ENCODE peak calls at places on chromosome 19, in four cellular contexts. T is K562, O is H1, I is HepG2. L is an unnamed sample.

GRCh38 chr19:45403781-45404556 is 900 bp downstream of the PPP1R13L start:
- DNase-seq in T (peak; percentile 89), O (no peak), I (peak; percentile 70), L (no peak)

GRCh38 chr19:53576941-53577653 is 39.2 kb downstream of the ZNF331 start:
- DNase-seq in T (no peak), O (no peak), I (no peak), L (no peak)

GRCh38 chr19:19997656-19998268 is 41.5 kb downstream of the ZNF682 start:
- DNase-seq in T (peak; percentile 12), O (peak; percentile 47), I (no peak), L (no peak)

GRCh38 chr19:53879145-53880037 is 2.6 kb upstream of the PRKCG start:
- DNase-seq in T (peak; percentile 89), O (peak; percentile 92), I (peak; percentile 86), L (no peak)

GRCh38 chr19:44542671-44543070 is 13.2 kb upstream of the CEACAM20 start:
- DNase-seq in T (no peak), O (no peak), I (no peak), L (no peak)

GRCh38 chr19:11142528-11143171 is 12.9 kb downstream of the SPC24 start:
- DNase-seq in T (peak; percentile 83), O (no peak), I (peak; percentile 90), L (peak; percentile 79)

GRCh38 chr19:54137913-54138776 is 583 bp downstream of the CNOT3 start:
- DNase-seq in T (peak; percentile 26), O (no peak), I (no peak), L (no peak)

GRCh38 chr19:28465317-28466086 is 747.4 kb downstream of the UQCRFS1 start:
- DNase-seq in T (no peak), O (no peak), I (no peak), L (no peak)

GRCh38 chr19:48858984-48859710 is 9.3 kb downstream of the PLEKHA4 start:
- DNase-seq in T (peak; percentile 95), O (no peak), I (no peak), L (no peak)

GRCh38 chr19:54465367-54466109 is 2.0 kb upstream of the LENG9 start:
- DNase-seq in T (no peak), O (no peak), I (no peak), L (no peak)

GRCh38 chr19:36182612-36183454 is 30.6 kb upstream of the COX7A1 start:
- DNase-seq in T (no peak), O (no peak), I (no peak), L (peak; percentile 45)

GRCh38 chr19:14203258-14203657 is 2.7 kb downstream of the ADGRL1 start:
- DNase-seq in T (no peak), O (no peak), I (no peak), L (no peak)

GRCh38 chr19:42254083-42254849 is 662 bp downstream of the ERF start:
- DNase-seq in T (peak; percentile 87), O (no peak), I (peak; percentile 76), L (no peak)

GRCh38 chr19:45305421-45305820 is 17.3 kb downstream of the CKM start:
- DNase-seq in T (peak; percentile 30), O (no peak), I (peak; percentile 20), L (no peak)

GRCh38 chr19:34225659-34226015 is 28.7 kb upstream of the GARRE1 start:
- DNase-seq in T (no peak), O (no peak), I (no peak), L (no peak)
- TF ChIP-seq FOSL1 in T (peak; percentile 38), O (no peak), I (no peak), L (no peak)

GRCh38 chr19:50314724-50315700 is 14.2 kb downstream of the KCNC3 start:
- DNase-seq in T (no peak), O (no peak), I (no peak), L (no peak)
- TF ChIP-seq FOSL1 in T (no peak), O (no peak), I (no peak), L (no peak)

GRCh38 chr19:16715613-16716012 is 4.0 kb upstream of the NWD1 start:
- DNase-seq in T (no peak), O (no peak), I (no peak), L (no peak)
- TF ChIP-seq FOSL1 in T (no peak), O (no peak), I (no peak), L (no peak)

GRCh38 chr19:50492303-50493052 is 15.8 kb upstream of the GARIN5A start:
- DNase-seq in T (peak; percentile 50), O (no peak), I (no peak), L (no peak)
- TF ChIP-seq FOSL1 in T (no peak), O (no peak), I (no peak), L (no peak)

DNA sequence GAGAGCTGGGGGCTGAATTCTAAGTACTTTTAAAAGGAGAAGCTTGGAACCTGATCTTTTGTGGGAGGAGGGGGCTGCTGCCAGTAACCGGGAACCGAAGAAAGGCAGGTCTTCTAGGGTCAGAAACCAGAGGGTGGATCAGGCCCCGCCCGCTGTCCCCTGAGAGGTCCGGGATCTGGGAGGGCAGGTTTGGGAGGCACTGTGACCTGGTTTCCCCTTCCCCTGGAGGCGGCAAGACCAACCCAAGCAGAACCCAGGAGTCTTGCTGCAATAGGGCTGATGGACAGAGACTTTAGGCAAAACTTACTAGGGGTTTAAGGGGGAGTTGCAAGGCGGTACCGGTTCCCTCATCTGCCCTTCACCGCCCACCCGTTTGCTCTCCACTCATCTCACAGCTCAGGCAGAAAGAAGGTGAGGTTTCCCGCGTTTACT is 713 bp upstream of the KLK8 start:
- DNase-seq in T (peak; percentile 17), O (no peak), I (no peak), L (no peak)
- TF ChIP-seq FOSL1 in T (no peak), O (no peak), I (no peak), L (no peak)

GRCh38 chr19:47107201-47107952 is 6.2 kb downstream of the ZC3H4 start:
- DNase-seq in T (peak; percentile 49), O (no peak), I (peak; percentile 93), L (no peak)
- TF ChIP-seq FOSL1 in T (no peak), O (no peak), I (peak; percentile 62), L (no peak)

GRCh38 chr19:38401148-38401547 is 1.7 kb upstream of the FAM98C start:
- DNase-seq in T (no peak), O (no peak), I (peak; percentile 12), L (no peak)
- TF ChIP-seq FOSL1 in T (no peak), O (no peak), I (no peak), L (no peak)

L was measured in HCT116.